ENCODE peak calls at places on chromosomes 6 and 20, in ten cellular contexts. F, I, P, Z, T, L, U, B, G and H are unnamed samples.

GRCh38 chr6:64411226-64411625 is 775.6 kb downstream of the PHF3 start:
- DNase-seq in F (no peak), I (no peak), P (no peak), Z (peak; percentile 15), T (no peak), L (no peak), U (no peak), B (no peak), G (no peak), H (no peak)

GRCh38 chr6:67914419-67914818 is 720.7 kb upstream of the ADGRB3 start:
- DNase-seq in F (no peak), I (no peak), P (no peak), Z (peak; percentile 0), T (no peak), L (no peak), U (peak; percentile 38), B (no peak), G (no peak), H (no peak)

GRCh38 chr20:47493954-47494293 is 7.8 kb upstream of the NCOA3 start:
- DNase-seq in F (no peak), I (peak; percentile 77), P (no peak), Z (peak; percentile 83), T (no peak), L (no peak), U (no peak), B (no peak), G (no peak), H (no peak)

GRCh38 chr6:64220776-64221175 is 585.2 kb downstream of the PHF3 start:
- DNase-seq in F (no peak), I (peak; percentile 9), P (no peak), Z (no peak), T (no peak), L (no peak), U (no peak), B (no peak), G (no peak), H (no peak)

GRCh38 chr20:4052139-4052480 is 36.8 kb upstream of the RNF24 start:
- DNase-seq in F (no peak), I (no peak), P (no peak), Z (no peak), T (no peak), L (no peak), U (no peak), B (no peak), G (no peak), H (no peak)

GRCh38 chr6:166815629-166816028 is 140.7 kb downstream of the RNASET2 start:
- DNase-seq in F (no peak), I (peak; percentile 17), P (no peak), Z (peak; percentile 4), T (no peak), L (no peak), U (peak; percentile 3), B (no peak), G (no peak), H (peak; percentile 36)

GRCh38 chr6:99887066-99887465 is 107.0 kb downstream of the MCHR2 start:
- DNase-seq in F (no peak), I (no peak), P (no peak), Z (no peak), T (no peak), L (no peak), U (no peak), B (no peak), G (no peak), H (no peak)

GRCh38 chr20:55471052-55472006 is 534.0 kb downstream of the CBLN4 start:
- DNase-seq in F (no peak), I (no peak), P (no peak), Z (no peak), T (no peak), L (no peak), U (no peak), B (no peak), G (no peak), H (no peak)

GRCh38 chr6:31586013-31586412 is at the start of gene LST1:
- DNase-seq in F (no peak), I (no peak), P (no peak), Z (no peak), T (no peak), L (no peak), U (no peak), B (no peak), G (no peak), H (no peak)

GRCh38 chr20:3189561-3190131 is 14.8 kb downstream of the DDRGK1 start:
- DNase-seq in F (no peak), I (no peak), P (no peak), Z (no peak), T (no peak), L (no peak), U (no peak), B (no peak), G (no peak), H (no peak)

GRCh38 chr6:16227605-16228004 is 10.8 kb upstream of the GMPR start:
- DNase-seq in F (peak; percentile 46), I (no peak), P (no peak), Z (no peak), T (no peak), L (no peak), U (no peak), B (no peak), G (no peak), H (no peak)

GRCh38 chr6:16227048-16227562 is 11.3 kb upstream of the GMPR start:
- DNase-seq in F (peak; percentile 20), I (no peak), P (no peak), Z (no peak), T (no peak), L (no peak), U (no peak), B (no peak), G (no peak), H (no peak)

GRCh38 chr6:16229710-16230109 is 8.7 kb upstream of the GMPR start:
- DNase-seq in F (peak; percentile 55), I (no peak), P (no peak), Z (no peak), T (no peak), L (no peak), U (peak; percentile 18), B (no peak), G (no peak), H (no peak)

GRCh38 chr6:16228043-16228442 is 10.3 kb upstream of the GMPR start:
- DNase-seq in F (no peak), I (no peak), P (no peak), Z (no peak), T (no peak), L (no peak), U (no peak), B (no peak), G (no peak), H (no peak)

DNA sequence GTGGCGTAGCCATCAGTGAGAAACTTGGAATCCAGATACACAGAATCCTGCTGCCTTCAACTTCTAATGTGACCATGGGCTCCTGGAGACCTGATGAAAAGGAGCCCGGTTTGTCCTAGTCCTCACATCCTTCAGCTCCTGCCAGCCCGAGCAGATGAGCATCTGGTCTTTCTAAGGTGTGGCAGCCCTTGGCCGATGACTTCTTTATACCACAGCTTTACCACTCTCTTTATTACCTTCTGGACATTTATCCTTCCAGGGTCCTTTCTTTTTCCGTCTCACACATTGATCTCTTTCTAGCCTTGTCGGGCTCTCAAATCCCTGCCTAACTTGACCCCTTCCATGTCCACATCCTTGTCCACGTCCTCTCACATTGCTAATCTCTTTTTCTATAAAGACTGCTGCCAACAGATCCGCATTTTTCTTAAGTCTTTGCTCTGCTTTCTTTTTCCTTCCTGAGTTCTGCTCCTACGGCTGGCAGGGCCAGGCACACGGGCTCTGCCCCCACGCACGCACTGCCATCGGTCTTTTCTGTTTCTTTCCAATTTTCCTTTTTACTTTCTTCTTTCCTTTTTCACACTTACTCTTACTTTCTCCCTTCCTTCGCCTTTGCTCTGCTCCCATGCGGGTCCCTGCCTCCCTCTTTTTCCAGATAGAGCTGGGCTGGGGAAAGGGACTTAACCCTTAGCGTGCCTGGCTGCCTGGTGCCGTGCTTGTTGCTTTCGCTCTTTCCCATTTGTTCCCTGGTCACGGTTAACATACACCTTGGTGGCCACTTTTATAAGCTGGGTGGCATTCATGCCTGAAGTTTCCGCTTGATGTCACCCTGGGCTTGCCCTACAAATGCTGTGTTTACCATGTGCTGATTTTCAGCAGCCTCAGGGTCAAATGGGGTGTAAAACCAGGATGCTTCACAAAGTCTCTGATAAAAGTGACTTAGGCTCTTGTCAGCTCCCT is 9.4 kb upstream of the GMPR start:
- DNase-seq in F (peak; percentile 18), I (peak; percentile 35), P (no peak), Z (no peak), T (no peak), L (no peak), U (peak; percentile 20), B (no peak), G (no peak), H (no peak)
- TF ChIP-seq CTCF in F (no peak), I (peak; percentile 39), P (no peak), Z (no peak), T (peak; percentile 28), L (no peak), U (no peak), B (peak; percentile 15), G (peak; percentile 48), H (peak; percentile 30)

DNA sequence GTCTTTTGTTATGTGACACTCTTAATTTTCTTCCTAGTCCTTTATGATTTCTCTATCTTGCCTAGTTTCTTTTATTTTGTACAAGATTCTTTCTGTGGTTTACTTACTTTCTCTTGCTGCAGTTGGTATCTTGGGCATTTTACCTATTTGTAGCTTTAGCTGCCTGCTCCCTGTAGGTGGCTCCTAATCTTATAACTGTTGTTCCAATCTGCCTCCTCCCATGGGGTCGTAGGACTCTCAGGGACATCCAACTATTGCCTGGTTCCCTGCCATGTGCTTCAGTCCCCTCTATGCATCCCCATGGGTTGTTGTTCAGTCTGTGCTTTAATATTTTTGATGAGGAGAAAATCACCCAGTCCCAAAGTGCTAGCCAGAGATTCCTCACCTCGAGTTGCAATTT is 31.4 kb downstream of the RIN2 start:
- DNase-seq in F (no peak), I (no peak), P (no peak), Z (no peak), T (no peak), L (no peak), U (no peak), B (no peak), G (no peak), H (no peak)
- TF ChIP-seq CTCF in F (no peak), I (no peak), P (no peak), Z (no peak), T (no peak), L (no peak), U (no peak), B (no peak), G (no peak), H (no peak)

GRCh38 chr20:61253264-61253639 is 1.2 kb downstream of the CDH4 start:
- DNase-seq in F (no peak), I (no peak), P (peak; percentile 41), Z (peak; percentile 38), T (no peak), L (no peak), U (no peak), B (no peak), G (no peak), H (peak; percentile 41)
- TF ChIP-seq CTCF in F (no peak), I (no peak), P (peak; percentile 65), Z (peak; percentile 26), T (no peak), L (no peak), U (peak; percentile 37), B (peak; percentile 38), G (peak; percentile 22), H (peak; percentile 26)

GRCh38 chr6:155287762-155288161 is 23.9 kb downstream of the CLDN20 start:
- DNase-seq in F (no peak), I (no peak), P (no peak), Z (no peak), T (no peak), L (no peak), U (no peak), B (no peak), G (no peak), H (no peak)
- TF ChIP-seq CTCF in F (no peak), I (no peak), P (no peak), Z (no peak), T (no peak), L (no peak), U (no peak), B (no peak), G (peak; percentile 6), H (no peak)